ENCODE peak calls at places on chromosomes 1 and 21, in eight cellular contexts. J is ELF-1; L is ureter; Q is natural killer cell treated with Interleukin-12 subunit alpha and Interleukin-12 subunit beta and Interleukin-15 and Interleukin-18, amount 100 ng/mL, for 72 hours; I is epithelial cell of esophagus; A is NCI-H345; P is AG20443; B is fibroblast of mammary gland. E is an unnamed sample.

GRCh38 chr21:33115586-33116541 is 45.9 kb downstream of the OLIG1 start:
- DNase-seq in J (no peak), L (no peak), Q (no peak), I (no peak), A (no peak), P (no peak), B (no peak), E (no peak)

GRCh38 chr1:31695327-31695726 is 8.5 kb downstream of the COL16A1 start:
- DNase-seq in J (no peak), L (no peak), Q (no peak), I (no peak), A (no peak), P (no peak), B (no peak), E (no peak)

GRCh38 chr1:3170566-3171453 is 101.8 kb downstream of the PRDM16 start:
- DNase-seq in J (no peak), L (peak; percentile 82), Q (no peak), I (no peak), A (no peak), P (peak; percentile 34), B (no peak), E (no peak)

GRCh38 chr1:60033066-60033465 is 40.5 kb downstream of the C1orf87 start:
- DNase-seq in J (no peak), L (no peak), Q (no peak), I (no peak), A (no peak), P (no peak), B (peak; percentile 15), E (no peak)

GRCh38 chr1:23215291-23215690 is 2.0 kb downstream of the HTR1D start:
- DNase-seq in J (no peak), L (no peak), Q (no peak), I (no peak), A (no peak), P (no peak), B (no peak), E (no peak)

GRCh38 chr1:203276916-203277535 is 28.3 kb upstream of the BTG2 start:
- DNase-seq in J (no peak), L (peak; percentile 43), Q (no peak), I (no peak), A (no peak), P (no peak), B (no peak), E (no peak)

GRCh38 chr1:205355054-205355453 is 1.7 kb downstream of the KLHDC8A start:
- DNase-seq in J (no peak), L (no peak), Q (peak; percentile 25), I (peak; percentile 43), A (no peak), P (no peak), B (peak; percentile 30), E (no peak)

GRCh38 chr1:181073638-181074037 is 14.9 kb upstream of the IER5 start:
- DNase-seq in J (no peak), L (no peak), Q (no peak), I (peak; percentile 72), A (no peak), P (peak; percentile 48), B (peak; percentile 88), E (no peak)

GRCh38 chr1:193533883-193534282 is 347.5 kb upstream of the B3GALT2 start:
- DNase-seq in J (no peak), L (no peak), Q (no peak), I (no peak), A (no peak), P (no peak), B (no peak), E (no peak)

GRCh38 chr1:156419863-156420208 is 50.8 kb downstream of the RHBG start:
- DNase-seq in J (peak; percentile 76), L (no peak), Q (no peak), I (no peak), A (no peak), P (no peak), B (no peak), E (no peak)

GRCh38 chr1:91689586-91690481 is 189.2 kb downstream of the CDC7 start:
- DNase-seq in J (peak; percentile 10), L (no peak), Q (no peak), I (no peak), A (no peak), P (no peak), B (no peak), E (no peak)

GRCh38 chr21:38114717-38115333 is 142.0 kb upstream of the KCNJ15 start:
- DNase-seq in J (no peak), L (no peak), Q (no peak), I (no peak), A (no peak), P (no peak), B (no peak), E (no peak)

GRCh38 chr1:154329152-154329521 is 3.8 kb downstream of the ATP8B2 start:
- DNase-seq in J (peak; percentile 83), L (no peak), Q (no peak), I (no peak), A (no peak), P (no peak), B (no peak), E (no peak)

GRCh38 chr1:179591592-179592580 is at the start of gene TDRD5:
- DNase-seq in J (peak; percentile 76), L (no peak), Q (no peak), I (peak; percentile 11), A (peak; percentile 28), P (peak; percentile 66), B (no peak), E (no peak)

GRCh38 chr1:79448426-79448825 is 441.9 kb upstream of the ADGRL4 start:
- DNase-seq in J (no peak), L (no peak), Q (no peak), I (peak; percentile 35), A (no peak), P (no peak), B (peak; percentile 38), E (no peak)

GRCh38 chr1:54273837-54274192 is 73.8 kb downstream of the MRPL37 start:
- DNase-seq in J (peak; percentile 71), L (no peak), Q (no peak), I (no peak), A (no peak), P (peak; percentile 64), B (peak; percentile 43), E (no peak)

GRCh38 chr21:39149008-39149407 is 34.2 kb downstream of the PSMG1 start:
- DNase-seq in J (no peak), L (no peak), Q (no peak), I (no peak), A (no peak), P (no peak), B (no peak), E (no peak)

GRCh38 chr1:229717774-229718173 is 91.7 kb downstream of the URB2 start:
- DNase-seq in J (no peak), L (no peak), Q (no peak), I (no peak), A (no peak), P (no peak), B (peak; percentile 35), E (no peak)

GRCh38 chr1:15742339-15742801 is at the start of gene TMEM82:
- DNase-seq in J (no peak), L (no peak), Q (no peak), I (no peak), A (no peak), P (no peak), B (no peak), E (no peak)

GRCh38 chr1:180173952-180174351 is 19.3 kb downstream of the QSOX1 start:
- DNase-seq in J (no peak), L (peak; percentile 74), Q (peak; percentile 10), I (no peak), A (no peak), P (peak; percentile 84), B (peak; percentile 43), E (no peak)

GRCh38 chr1:226945106-226945857 is 5.2 kb downstream of the COQ8A start:
- DNase-seq in J (peak; percentile 51), L (no peak), Q (no peak), I (no peak), A (peak; percentile 84), P (no peak), B (no peak), E (no peak)

GRCh38 chr1:226644541-226645176 is 94.4 kb downstream of the ITPKB start:
- DNase-seq in J (no peak), L (no peak), Q (peak; percentile 37), I (peak; percentile 24), A (no peak), P (no peak), B (no peak), E (no peak)

GRCh38 chr1:51605961-51606723 is 10.8 kb upstream of the OSBPL9 start:
- DNase-seq in J (no peak), L (no peak), Q (no peak), I (peak; percentile 42), A (no peak), P (no peak), B (no peak), E (no peak)

GRCh38 chr1:6507461-6507911 is 16.0 kb upstream of the PLEKHG5 start:
- DNase-seq in J (no peak), L (no peak), Q (no peak), I (no peak), A (no peak), P (peak; percentile 50), B (no peak), E (no peak)

GRCh38 chr1:78831731-78832360 is 174.7 kb downstream of the ADGRL4 start:
- DNase-seq in J (no peak), L (no peak), Q (no peak), I (peak; percentile 84), A (no peak), P (peak; percentile 87), B (peak; percentile 95), E (no peak)